ENCODE peak calls at places on chromosomes 6 and 20, in seven cellular contexts. D is CD8-positive, alpha-beta T cell; C is gastrocnemius medialis; I is tibial artery; H is body of pancreas; P is CD4-positive, CD25-positive, alpha-beta regulatory T cell; G is cardiac muscle cell. E is an unnamed sample. For H3K4me1, the result is how much of the 10 kb centered on the place peaks cover.

GRCh38 chr20:60467771-60468170 is 509.5 kb downstream of the CDH26 start:
- DNase-seq in D (no peak), C (no peak), I (no peak), H (no peak), P (no peak), G (no peak), E (no peak)

GRCh38 chr6:144725731-144726522 is 440.8 kb downstream of the UTRN start:
- DNase-seq in D (no peak), C (no peak), I (no peak), H (peak), P (no peak), G (no peak), E (no peak)

GRCh38 chr6:137097057-137097456 is 52.3 kb upstream of the IL20RA start:
- DNase-seq in D (no peak), C (no peak), I (no peak), H (no peak), P (no peak), G (no peak), E (no peak)

GRCh38 chr6:6024220-6024619 is 17.5 kb upstream of the NRN1 start:
- DNase-seq in D (no peak), C (no peak), I (no peak), H (no peak), P (no peak), G (no peak), E (no peak)

GRCh38 chr20:63370623-63371176 is 9.6 kb upstream of the CHRNA4 start:
- DNase-seq in D (no peak), C (no peak), I (no peak), H (no peak), P (no peak), G (no peak), E (no peak)

GRCh38 chr6:147154454-147154853 is 49.8 kb upstream of the STXBP5 start:
- DNase-seq in D (no peak), C (no peak), I (no peak), H (no peak), P (no peak), G (no peak), E (no peak)

GRCh38 chr6:16947461-16948159 is 154.2 kb upstream of the STMND1 start:
- DNase-seq in D (no peak), C (peak), I (peak), H (peak), P (no peak), G (peak), E (no peak)

GRCh38 chr6:137237413-137238170 is 18.4 kb upstream of the IFNGR1 start:
- DNase-seq in D (no peak), C (no peak), I (no peak), H (no peak), P (no peak), G (peak), E (no peak)

GRCh38 chr6:167296902-167297301 is 5.8 kb downstream of the UNC93A start:
- DNase-seq in D (no peak), C (no peak), I (no peak), H (no peak), P (no peak), G (no peak), E (no peak)

GRCh38 chr6:160388922-160389321 is 40.7 kb downstream of the SLC22A3 start:
- DNase-seq in D (no peak), C (no peak), I (no peak), H (no peak), P (no peak), G (no peak), E (no peak)

GRCh38 chr6:64280569-64280968 is 645.0 kb downstream of the PHF3 start:
- DNase-seq in D (no peak), C (no peak), I (no peak), H (peak), P (no peak), G (peak), E (no peak)

GRCh38 chr6:11172501-11173337 is 59.7 kb downstream of the NEDD9 start:
- DNase-seq in D (peak), C (no peak), I (peak), H (peak), P (peak), G (peak), E (peak)

GRCh38 chr6:136969930-136970329 is 47.8 kb downstream of the SLC35D3 start:
- DNase-seq in D (no peak), C (no peak), I (no peak), H (peak), P (no peak), G (no peak), E (no peak)

GRCh38 chr6:21885532-21886089 is 292.1 kb downstream of the SOX4 start:
- DNase-seq in D (no peak), C (peak), I (peak), H (peak), P (no peak), G (peak), E (no peak)

GRCh38 chr20:6466065-6466810 is 301.2 kb upstream of the BMP2 start:
- DNase-seq in D (no peak), C (no peak), I (no peak), H (no peak), P (no peak), G (peak), E (no peak)

GRCh38 chr20:14677455-14677854 is 340.0 kb upstream of the FLRT3 start:
- DNase-seq in D (no peak), C (no peak), I (no peak), H (no peak), P (no peak), G (no peak), E (no peak)

GRCh38 chr6:21886601-21887091 is 293.1 kb downstream of the SOX4 start:
- DNase-seq in D (no peak), C (no peak), I (no peak), H (no peak), P (no peak), G (peak), E (no peak)

GRCh38 chr20:50848341-50848808 is 53.5 kb downstream of the BCAS4 start:
- DNase-seq in D (no peak), C (no peak), I (peak), H (peak), P (no peak), G (peak), E (no peak)

GRCh38 chr6:10412948-10413849 is 1.7 kb downstream of the TFAP2A start:
- DNase-seq in D (no peak), C (no peak), I (no peak), H (peak), P (no peak), G (no peak), E (no peak)

GRCh38 chr6:25922301-25922700 is 8.2 kb downstream of the SLC17A2 start:
- DNase-seq in D (no peak), C (no peak), I (no peak), H (no peak), P (no peak), G (peak), E (no peak)

GRCh38 chr6:166313255-166314070 is 5.3 kb upstream of the PRR18 start:
- DNase-seq in D (peak), C (no peak), I (peak), H (peak), P (peak), G (peak), E (no peak)

GRCh38 chr6:163860194-163861081 is 445.9 kb downstream of the QKI start:
- DNase-seq in D (no peak), C (no peak), I (no peak), H (no peak), P (no peak), G (peak), E (no peak)

GRCh38 chr6:44731485-44732095 is 344.1 kb downstream of the CDC5L start:
- DNase-seq in D (no peak), C (no peak), I (no peak), H (no peak), P (no peak), G (no peak), E (no peak)

GRCh38 chr6:116564921-116565872 is 6.1 kb upstream of the RWDD1 start:
- DNase-seq in D (no peak), C (no peak), I (no peak), H (peak), P (peak), G (peak), E (peak)

GRCh38 chr6:165586706-165587105 is 76.3 kb downstream of the PDE10A start:
- DNase-seq in D (no peak), C (no peak), I (no peak), H (no peak), P (no peak), G (no peak), E (no peak)

GRCh38 chr6:126797981-126798380 is 320.5 kb upstream of the RSPO3 start:
- DNase-seq in D (no peak), C (no peak), I (no peak), H (no peak), P (no peak), G (peak), E (no peak)

GRCh38 chr6:23282243-23283021 is 713.1 kb downstream of the HDGFL1 start:
- DNase-seq in D (no peak), C (no peak), I (no peak), H (no peak), P (no peak), G (no peak), E (no peak)

GRCh38 chr20:47727170-47727880 is 58.0 kb downstream of the SULF2 start:
- DNase-seq in D (peak), C (peak), I (peak), H (peak), P (peak), G (no peak), E (peak)

GRCh38 chr6:52310932-52311331 is 26.4 kb upstream of the MCM3 start:
- DNase-seq in D (no peak), C (peak), I (peak), H (peak), P (no peak), G (no peak), E (no peak)

DNA sequence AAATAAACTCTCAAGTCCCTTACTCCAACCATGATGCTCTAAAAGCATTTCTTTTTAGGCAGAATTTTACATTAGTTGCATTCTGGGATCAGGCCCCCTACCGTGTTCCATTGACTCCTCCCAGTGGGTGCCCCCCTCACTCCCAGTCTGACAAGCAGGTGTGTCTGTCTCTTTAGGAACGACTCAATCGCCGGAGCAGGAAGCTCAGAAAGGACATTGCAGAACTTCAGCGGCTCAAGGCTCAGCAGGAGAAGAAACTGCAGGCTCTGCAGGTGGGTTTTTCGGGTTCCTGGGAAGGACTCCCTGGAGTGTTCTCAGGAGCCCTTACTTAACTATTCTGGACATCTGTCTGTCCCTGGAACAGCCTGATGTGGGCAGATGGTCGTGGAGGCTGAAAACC is 9.9 kb downstream of the TRIM40 start:
- DNase-seq in D (no peak), C (no peak), I (no peak), H (no peak), P (no peak), G (no peak), E (no peak)
- H3K4me1 ChIP-seq in D (under half), C (under half), I (under half), H (under half), P (under half), G (under half), E (under half)

DNA sequence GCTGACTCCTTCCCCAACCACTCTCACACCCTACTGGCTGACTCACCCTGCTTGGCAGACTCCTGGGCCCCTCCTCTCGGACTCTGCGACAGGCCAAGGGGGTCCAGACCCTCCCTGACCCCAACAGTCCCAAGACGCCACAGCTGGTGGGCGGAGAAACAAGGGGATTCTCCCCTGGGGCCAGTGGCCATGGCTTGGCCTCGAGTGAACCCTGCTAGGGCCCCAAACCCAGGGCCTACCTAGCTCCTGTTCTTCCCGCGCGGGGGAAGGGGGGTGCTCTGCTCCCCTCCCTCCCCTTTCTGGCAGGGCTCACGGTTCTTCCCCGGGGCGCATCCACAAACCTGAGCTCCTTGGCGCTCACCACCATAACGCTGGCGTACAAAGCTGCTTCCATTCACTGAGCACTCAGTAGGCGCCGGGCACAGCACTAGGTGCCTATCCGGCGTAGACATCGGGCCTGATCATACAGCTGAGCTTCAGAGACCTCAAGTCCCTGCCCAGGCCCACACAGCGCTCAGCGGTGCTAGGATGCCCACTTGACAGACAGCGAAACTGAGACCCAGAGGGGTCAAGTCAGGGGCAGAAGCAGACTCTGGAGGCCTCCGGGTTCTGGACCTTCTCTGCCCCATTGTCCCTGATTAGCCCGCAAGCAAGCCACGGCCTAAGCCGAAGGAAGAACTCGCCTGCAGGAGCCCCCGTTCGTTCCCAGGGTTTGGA is 564 bp downstream of the ADA start:
- DNase-seq in D (peak), C (no peak), I (no peak), H (peak), P (peak), G (peak), E (peak)
- H3K27ac ChIP-seq in D (peak), C (peak), I (peak), H (peak), P (peak), G (no peak), E (peak)

GRCh38 chr6:41896280-41896679 is 1.1 kb upstream of the USP49 start:
- DNase-seq in D (no peak), C (no peak), I (no peak), H (no peak), P (no peak), G (no peak), E (no peak)

GRCh38 chr6:41894366-41895299 is 542 bp downstream of the USP49 start:
- DNase-seq in D (no peak), C (no peak), I (peak), H (no peak), P (no peak), G (peak), E (peak)

GRCh38 chr6:41895300-41896233 is at the start of gene USP49:
- DNase-seq in D (peak), C (peak), I (peak), H (peak), P (peak), G (peak), E (peak)

GRCh38 chr6:41887355-41887754 is 7.8 kb downstream of the USP49 start:
- DNase-seq in D (no peak), C (no peak), I (no peak), H (no peak), P (no peak), G (no peak), E (no peak)

DNA sequence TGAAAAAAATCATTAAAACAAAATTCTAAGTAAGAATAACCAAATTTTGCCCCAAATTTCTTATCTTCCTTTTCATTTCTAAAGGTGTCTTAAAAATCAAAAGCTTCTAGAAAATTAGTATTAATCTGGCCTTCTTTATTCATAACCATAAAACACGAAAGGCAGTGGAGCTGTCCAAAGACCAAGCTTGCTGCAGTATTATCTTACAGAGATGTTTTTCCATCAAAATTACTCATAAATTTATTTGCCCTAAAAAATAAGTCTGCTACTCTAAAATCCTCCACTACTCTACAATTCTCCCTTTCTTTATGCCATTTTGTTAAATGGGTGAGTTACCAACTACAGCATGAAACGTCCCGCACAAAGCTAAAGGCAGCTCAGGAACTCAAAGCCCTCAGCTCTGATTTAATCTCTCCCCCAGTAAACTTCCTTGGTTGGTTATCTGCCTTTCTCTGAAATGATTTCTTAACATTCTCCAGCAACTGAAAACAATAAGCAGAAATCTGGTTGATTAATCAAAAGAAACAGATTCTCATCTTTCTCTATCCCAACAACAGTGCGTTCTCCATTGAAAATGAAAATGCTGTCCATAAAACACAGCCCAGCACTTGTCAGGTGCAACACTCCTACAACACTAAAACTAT is 2.1 kb downstream of the USP49 start:
- DNase-seq in D (no peak), C (no peak), I (no peak), H (no peak), P (no peak), G (no peak), E (no peak)
- H3K4me3 ChIP-seq in D (no peak), C (no peak), I (no peak), H (no peak), P (peak), G (no peak), E (no peak)

GRCh38 chr6:46378161-46378881 is 112.9 kb downstream of the RCAN2 start:
- DNase-seq in D (no peak), C (no peak), I (no peak), H (no peak), P (no peak), G (no peak), E (no peak)

GRCh38 chr6:46378882-46379405 is 112.3 kb downstream of the RCAN2 start:
- DNase-seq in D (no peak), C (no peak), I (no peak), H (peak), P (no peak), G (no peak), E (no peak)

GRCh38 chr6:46381579-46381978 is 109.7 kb downstream of the RCAN2 start:
- DNase-seq in D (no peak), C (no peak), I (no peak), H (peak), P (no peak), G (no peak), E (no peak)

GRCh38 chr6:46381057-46381456 is 110.2 kb downstream of the RCAN2 start:
- DNase-seq in D (no peak), C (no peak), I (no peak), H (no peak), P (no peak), G (no peak), E (no peak)

GRCh38 chr6:46380152-46380807 is 111.0 kb downstream of the RCAN2 start:
- DNase-seq in D (no peak), C (no peak), I (no peak), H (no peak), P (no peak), G (no peak), E (no peak)
- H3K4me1 ChIP-seq in D (under half), C (half or more), I (half or more), H (half or more), P (under half), G (under half), E (under half)

E was measured in CD8-positive, alpha-beta memory T cell.